ENCODE peak calls at places on chromosomes 12 and 14, in seven cellular contexts. D is tibial artery, Q is neural progenitor cell, P is uterus, M is left ventricle myocardium inferior, B is PC-3, X is transverse colon. J is an unnamed sample.

GRCh38 chr14:35506927-35507326 is 27.0 kb upstream of the INSM2 start:
- DNase-seq in D (no peak), Q (no peak), P (no peak), M (no peak), B (no peak), X (no peak), J (no peak)

GRCh38 chr12:6206327-6206726 is 6.1 kb downstream of the CD9 start:
- DNase-seq in D (no peak), Q (no peak), P (no peak), M (no peak), B (no peak), X (no peak), J (no peak)

GRCh38 chr14:68939893-68940613 is 39.0 kb downstream of the ACTN1 start:
- DNase-seq in D (peak), Q (peak), P (peak), M (peak), B (peak), X (peak), J (no peak)

GRCh38 chr14:85122690-85123089 is 407.3 kb upstream of the FLRT2 start:
- DNase-seq in D (no peak), Q (no peak), P (no peak), M (no peak), B (peak), X (no peak), J (no peak)

GRCh38 chr14:37443461-37443860 is 151.6 kb downstream of the FOXA1 start:
- DNase-seq in D (no peak), Q (no peak), P (no peak), M (no peak), B (no peak), X (no peak), J (no peak)

GRCh38 chr12:55966408-55967281 is at the start of gene CDK2:
- DNase-seq in D (peak), Q (peak), P (peak), M (peak), B (peak), X (peak), J (peak)

GRCh38 chr12:68375701-68376469 is 43.7 kb upstream of the MDM1 start:
- DNase-seq in D (no peak), Q (no peak), P (no peak), M (no peak), B (no peak), X (no peak), J (no peak)

GRCh38 chr12:80553316-80553715 is 109.3 kb downstream of the PTPRQ start:
- DNase-seq in D (no peak), Q (no peak), P (no peak), M (no peak), B (peak), X (no peak), J (no peak)

GRCh38 chr12:44362947-44363346 is 513.2 kb downstream of the NELL2 start:
- DNase-seq in D (no peak), Q (no peak), P (no peak), M (no peak), B (no peak), X (no peak), J (no peak)

GRCh38 chr12:68231229-68231628 is 5.6 kb upstream of the IL26 start:
- DNase-seq in D (no peak), Q (no peak), P (no peak), M (no peak), B (no peak), X (no peak), J (no peak)

GRCh38 chr14:95667251-95667693 is 19.0 kb upstream of the TCL1B start:
- DNase-seq in D (no peak), Q (peak), P (no peak), M (no peak), B (no peak), X (no peak), J (no peak)

GRCh38 chr14:103533999-103534575 is 5.1 kb downstream of the TRMT61A start:
- DNase-seq in D (no peak), Q (no peak), P (no peak), M (no peak), B (no peak), X (no peak), J (no peak)

GRCh38 chr14:37181441-37181840 is 9.0 kb upstream of the SLC25A21 start:
- DNase-seq in D (no peak), Q (no peak), P (no peak), M (no peak), B (no peak), X (no peak), J (no peak)

GRCh38 chr12:128771681-128772080 is 52.1 kb downstream of the SLC15A4 start:
- DNase-seq in D (no peak), Q (no peak), P (no peak), M (no peak), B (no peak), X (no peak), J (no peak)

GRCh38 chr12:109016016-109016415 is 4.9 kb downstream of the SVOP start:
- DNase-seq in D (no peak), Q (no peak), P (no peak), M (no peak), B (no peak), X (no peak), J (no peak)

GRCh38 chr12:82329508-82329907 is 28.7 kb downstream of the CCDC59 start:
- DNase-seq in D (no peak), Q (peak), P (no peak), M (no peak), B (peak), X (no peak), J (no peak)

GRCh38 chr12:45464699-45465098 is 248.8 kb downstream of the ANO6 start:
- DNase-seq in D (no peak), Q (peak), P (no peak), M (no peak), B (peak), X (no peak), J (no peak)

GRCh38 chr12:69239922-69240624 is 704 bp downstream of the CPSF6 start:
- DNase-seq in D (peak), Q (peak), P (peak), M (peak), B (peak), X (peak), J (peak)

GRCh38 chr14:50311337-50311973 is 574 bp downstream of the L2HGDH start:
- DNase-seq in D (no peak), Q (peak), P (no peak), M (no peak), B (peak), X (no peak), J (no peak)

GRCh38 chr14:68634346-68634745 is 158.5 kb downstream of the ZFP36L1 start:
- DNase-seq in D (no peak), Q (no peak), P (no peak), M (no peak), B (no peak), X (no peak), J (no peak)

GRCh38 chr14:68884031-68885030 is 91.5 kb upstream of the ZFP36L1 start:
- DNase-seq in D (peak), Q (no peak), P (peak), M (peak), B (peak), X (peak), J (no peak)

GRCh38 chr14:75514673-75515630 is 7.3 kb upstream of the BATF start:
- DNase-seq in D (no peak), Q (peak), P (no peak), M (peak), B (no peak), X (peak), J (no peak)

GRCh38 chr14:50530794-50531193 is 1.6 kb downstream of the MAP4K5 start:
- DNase-seq in D (no peak), Q (no peak), P (no peak), M (no peak), B (peak), X (no peak), J (no peak)

GRCh38 chr12:1916396-1917171 is 1.9 kb downstream of the CACNA2D4 start:
- DNase-seq in D (no peak), Q (no peak), P (peak), M (peak), B (no peak), X (no peak), J (no peak)

GRCh38 chr14:77318006-77318553 is 2.6 kb downstream of the POMT2 start:
- DNase-seq in D (no peak), Q (no peak), P (no peak), M (no peak), B (no peak), X (no peak), J (no peak)

GRCh38 chr12:32030676-32031075 is 71.5 kb downstream of the RESF1 start:
- DNase-seq in D (no peak), Q (no peak), P (no peak), M (no peak), B (no peak), X (no peak), J (no peak)

GRCh38 chr12:89730060-89730459 is 21.4 kb upstream of the ATP2B1 start:
- DNase-seq in D (no peak), Q (no peak), P (no peak), M (no peak), B (no peak), X (no peak), J (no peak)

GRCh38 chr12:77115471-77115870 is 50.1 kb upstream of the E2F7 start:
- DNase-seq in D (no peak), Q (no peak), P (no peak), M (no peak), B (no peak), X (no peak), J (no peak)

GRCh38 chr14:80271389-80271788 is 60.1 kb upstream of the DIO2 start:
- DNase-seq in D (no peak), Q (no peak), P (no peak), M (no peak), B (no peak), X (no peak), J (no peak)

GRCh38 chr14:102893452-102893851 is 29.0 kb upstream of the AMN start:
- DNase-seq in D (peak), Q (no peak), P (peak), M (peak), B (no peak), X (peak), J (no peak)

GRCh38 chr12:104668274-104668718 is 211.5 kb downstream of the CHST11 start:
- DNase-seq in D (no peak), Q (no peak), P (peak), M (peak), B (no peak), X (peak), J (no peak)

GRCh38 chr14:87312138-87312537 is 680.8 kb downstream of the GALC start:
- DNase-seq in D (no peak), Q (no peak), P (no peak), M (no peak), B (no peak), X (no peak), J (no peak)

GRCh38 chr12:8629486-8630033 is 16.9 kb upstream of the AICDA start:
- DNase-seq in D (no peak), Q (no peak), P (no peak), M (no peak), B (no peak), X (no peak), J (no peak)

GRCh38 chr12:31732926-31733548 is 4.2 kb upstream of the AMN1 start:
- DNase-seq in D (no peak), Q (no peak), P (no peak), M (no peak), B (peak), X (no peak), J (no peak)

GRCh38 chr14:31578266-31578665 is 17.1 kb downstream of the NUBPL start:
- DNase-seq in D (no peak), Q (no peak), P (no peak), M (no peak), B (no peak), X (no peak), J (no peak)

GRCh38 chr14:61246721-61247120 is 34.4 kb downstream of the TMEM30B start:
- DNase-seq in D (no peak), Q (no peak), P (no peak), M (no peak), B (no peak), X (no peak), J (no peak)

GRCh38 chr14:32666310-32666709 is 272.4 kb upstream of the NPAS3 start:
- DNase-seq in D (no peak), Q (no peak), P (no peak), M (no peak), B (no peak), X (no peak), J (no peak)

GRCh38 chr14:21070610-21071224 is 613 bp downstream of the ARHGEF40 start:
- DNase-seq in D (peak), Q (peak), P (peak), M (peak), B (no peak), X (peak), J (no peak)

GRCh38 chr12:31000751-31001150 is 72.9 kb upstream of the DDX11 start:
- DNase-seq in D (no peak), Q (no peak), P (no peak), M (no peak), B (peak), X (no peak), J (no peak)

GRCh38 chr12:50239355-50239891 is 43.9 kb downstream of the LIMA1 start:
- DNase-seq in D (no peak), Q (no peak), P (no peak), M (no peak), B (no peak), X (no peak), J (no peak)

GRCh38 chr12:50240792-50241114 is 42.6 kb downstream of the LIMA1 start:
- DNase-seq in D (no peak), Q (no peak), P (no peak), M (no peak), B (no peak), X (no peak), J (no peak)

GRCh38 chr12:50242751-50243191 is 40.5 kb downstream of the LIMA1 start:
- DNase-seq in D (no peak), Q (no peak), P (no peak), M (no peak), B (peak), X (no peak), J (no peak)

GRCh38 chr12:50241178-50241577 is 42.1 kb downstream of the LIMA1 start:
- DNase-seq in D (no peak), Q (no peak), P (no peak), M (no peak), B (peak), X (no peak), J (no peak)

DNA sequence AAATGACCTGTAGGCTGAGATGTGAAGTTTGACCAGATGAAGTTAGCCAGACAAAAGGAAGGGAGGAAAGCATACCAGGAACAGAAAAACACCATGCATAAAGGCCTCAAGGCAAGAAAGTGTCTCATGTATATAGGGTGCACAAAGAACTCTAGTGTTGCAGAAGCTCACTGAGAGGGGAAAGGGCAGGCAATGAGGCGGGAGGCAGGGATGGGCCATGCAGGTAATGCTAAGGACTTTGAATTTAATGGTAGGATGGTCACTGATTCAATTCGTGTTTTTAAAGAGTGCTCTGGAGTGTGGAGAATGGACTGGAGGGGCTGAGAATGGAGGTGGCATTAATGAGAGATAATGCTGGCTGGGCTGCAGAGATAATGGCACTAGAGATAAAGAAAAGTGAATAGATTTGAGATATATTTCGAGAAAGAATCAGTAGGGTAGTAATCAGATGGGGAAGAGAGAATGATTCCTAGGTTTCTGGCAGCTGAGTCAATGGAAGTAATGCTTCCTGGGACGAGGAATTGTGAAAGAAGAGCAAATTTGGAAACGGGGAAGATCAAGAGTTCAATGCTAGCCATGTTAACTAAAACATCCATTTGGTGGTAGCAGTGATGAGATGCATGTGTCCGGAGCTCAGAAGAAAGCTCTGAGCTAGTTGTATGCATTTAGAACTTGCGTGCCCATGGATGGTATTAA is 43.1 kb downstream of the LIMA1 start:
- DNase-seq in D (no peak), Q (no peak), P (no peak), M (no peak), B (no peak), X (no peak), J (no peak)
- H3K27ac ChIP-seq in D (peak), Q (no peak), P (peak), M (peak), B (peak), X (peak), J (no peak)

DNA sequence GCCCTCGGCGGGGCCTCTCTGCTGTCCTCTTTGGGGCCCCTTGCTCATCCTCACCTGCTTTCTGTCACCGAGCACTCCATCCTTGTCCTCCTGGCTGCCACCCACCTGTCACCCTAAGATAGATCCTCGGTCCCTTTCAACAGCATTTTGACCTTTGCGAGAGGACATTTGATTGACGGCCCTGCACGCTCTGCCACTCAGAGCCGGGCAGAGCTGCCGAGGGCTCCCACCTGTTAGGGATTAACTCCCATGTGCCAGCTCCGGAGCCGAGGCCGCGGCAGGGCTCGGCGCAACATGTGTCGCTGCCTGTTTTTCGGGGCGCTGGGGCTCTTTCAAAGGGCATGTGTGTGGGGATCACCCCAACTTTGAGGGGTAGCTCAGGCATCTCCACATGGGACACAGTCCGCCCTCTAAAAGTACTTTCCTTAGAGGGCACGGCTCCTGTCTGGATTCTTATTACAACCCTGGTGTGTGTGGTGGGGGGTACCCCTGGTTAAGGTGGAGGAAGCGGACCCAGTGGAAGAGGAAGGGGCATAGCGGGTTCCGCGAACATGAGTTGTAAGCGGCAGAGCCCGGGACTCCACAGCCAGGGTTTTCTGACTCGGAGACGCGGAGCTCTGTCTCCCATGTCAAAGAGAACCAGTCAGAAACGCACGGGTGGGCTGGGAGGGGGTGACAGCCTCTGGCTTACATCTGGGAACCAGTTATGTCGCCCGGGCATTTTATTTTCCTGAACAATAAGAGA is 800 bp upstream of the MEG3 start:
- DNase-seq in D (no peak), Q (no peak), P (no peak), M (no peak), B (no peak), X (no peak), J (no peak)
- H3K27ac ChIP-seq in D (no peak), Q (no peak), P (no peak), M (no peak), B (no peak), X (no peak), J (no peak)

DNA sequence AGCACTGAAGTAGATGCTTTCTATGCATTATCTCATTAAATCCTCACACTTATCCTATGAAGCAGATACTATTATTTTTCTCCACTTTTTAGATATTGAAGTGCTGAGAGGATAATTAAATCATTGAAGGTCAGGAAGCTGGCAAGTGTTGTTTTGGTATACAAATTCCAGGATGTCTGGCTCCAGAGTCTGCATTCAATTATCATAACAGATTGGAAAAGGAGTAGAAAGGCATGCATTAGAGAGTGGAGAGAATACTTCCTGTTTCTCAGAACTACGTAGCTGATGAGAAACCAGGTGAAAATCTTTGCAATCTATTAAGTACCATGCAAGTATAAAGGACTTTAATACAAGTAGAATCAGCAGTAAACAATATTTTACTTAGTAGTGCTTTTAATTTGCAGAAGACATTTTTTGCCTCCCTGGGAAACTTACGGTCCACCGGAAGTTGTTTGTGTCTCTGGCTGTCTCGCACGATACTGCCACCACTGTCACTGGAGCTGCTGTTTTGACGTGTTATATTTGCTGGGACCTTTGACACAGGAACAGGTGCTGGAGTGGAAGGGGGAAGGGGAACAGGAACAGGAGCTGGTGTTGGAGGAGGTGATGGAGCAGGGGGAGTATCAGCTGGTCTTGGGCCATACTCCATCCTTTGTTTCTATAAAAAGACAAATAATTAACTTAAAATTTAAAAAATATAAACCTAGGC is 158.0 kb downstream of the EPS8 start:
- DNase-seq in D (no peak), Q (no peak), P (no peak), M (no peak), B (no peak), X (no peak), J (no peak)
- H3K27ac ChIP-seq in D (peak), Q (no peak), P (peak), M (peak), B (peak), X (peak), J (no peak)

DNA sequence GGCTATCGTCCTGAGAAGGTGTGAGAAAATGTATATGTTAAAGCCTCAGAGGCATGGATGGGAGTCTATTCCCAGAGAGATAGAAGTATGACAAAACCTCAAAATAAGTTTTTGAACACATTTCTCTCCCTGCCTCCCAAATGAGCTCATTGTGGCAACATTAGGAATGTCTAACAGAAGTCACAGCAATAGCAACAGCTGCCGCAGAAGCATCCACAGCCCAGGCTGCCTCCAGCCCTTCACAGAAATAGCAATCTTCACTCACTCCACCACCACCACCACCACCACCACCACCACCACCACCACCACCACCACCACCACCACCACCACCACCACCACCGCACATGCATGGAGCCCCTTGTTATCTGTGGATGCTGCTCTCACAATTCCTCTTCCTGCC is 18.3 kb upstream of the GALNT8 start:
- DNase-seq in D (no peak), Q (no peak), P (no peak), M (no peak), B (no peak), X (no peak), J (no peak)
- H3K27ac ChIP-seq in D (no peak), Q (no peak), P (no peak), M (peak), B (no peak), X (no peak), J (no peak)

DNA sequence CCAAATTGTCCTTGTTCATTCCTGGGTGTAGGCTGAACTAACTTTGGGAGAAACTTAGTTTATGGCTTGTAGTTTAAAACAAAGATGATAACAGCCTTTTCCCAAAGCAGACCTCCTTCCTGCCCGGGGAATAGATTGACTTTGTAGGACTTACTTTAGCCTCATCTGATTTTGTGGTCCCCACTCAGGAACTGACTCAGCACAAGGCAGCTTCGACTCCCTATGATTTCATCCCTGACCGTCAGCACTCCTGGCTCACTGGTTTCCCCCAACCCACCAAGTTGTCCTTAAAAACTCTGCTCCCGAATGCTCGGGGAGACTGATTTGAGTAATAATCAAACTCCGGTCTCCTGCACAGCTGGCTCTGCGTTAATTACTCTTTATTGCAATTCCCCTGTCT is 40.1 kb upstream of the DDHD1 start:
- DNase-seq in D (no peak), Q (no peak), P (no peak), M (no peak), B (peak), X (no peak), J (no peak)
- H3K27ac ChIP-seq in D (no peak), Q (no peak), P (no peak), M (no peak), B (no peak), X (no peak), J (no peak)